ENCODE peak calls at places on chromosomes 7 and 10, in four cellular contexts. N is tibial artery; V is activated CD8-positive, alpha-beta memory T cell treated with anti-CD3 and anti-CD28 coated beads for 48 hours; H is suprapubic skin. Z is an unnamed sample.

GRCh38 chr7:88789480-88790064 is 6.0 kb downstream of the TEX47 start:
- DNase-seq in N (no peak), V (no peak), H (no peak), Z (no peak)

GRCh38 chr7:134919240-134919641 is 67.1 kb upstream of the AGBL3 start:
- DNase-seq in N (no peak), V (no peak), H (no peak), Z (no peak)

GRCh38 chr10:77104459-77104980 is 533.1 kb downstream of the KCNMA1 start:
- DNase-seq in N (peak), V (no peak), H (peak), Z (no peak)

GRCh38 chr7:132557489-132558044 is 18.7 kb downstream of the PLXNA4 start:
- DNase-seq in N (no peak), V (no peak), H (no peak), Z (no peak)

GRCh38 chr7:155920068-155920461 is 107.8 kb upstream of the SHH start:
- DNase-seq in N (no peak), V (no peak), H (no peak), Z (no peak)

GRCh38 chr10:13839430-13839986 is 252.7 kb downstream of the PRPF18 start:
- DNase-seq in N (peak), V (no peak), H (no peak), Z (no peak)

GRCh38 chr10:14326581-14326980 is 4.1 kb downstream of the FRMD4A start:
- DNase-seq in N (no peak), V (no peak), H (no peak), Z (no peak)

GRCh38 chr7:27617651-27618381 is 44.9 kb downstream of the HIBADH start:
- DNase-seq in N (no peak), V (no peak), H (no peak), Z (no peak)

GRCh38 chr10:283140-283479 is 147.9 kb downstream of the ZMYND11 start:
- DNase-seq in N (no peak), V (no peak), H (no peak), Z (no peak)

GRCh38 chr7:76048668-76048988 is 722 bp downstream of the MDH2 start:
- DNase-seq in N (no peak), V (no peak), H (no peak), Z (no peak)

GRCh38 chr10:26739087-26739631 is 41.7 kb downstream of the PDSS1 start:
- DNase-seq in N (no peak), V (no peak), H (no peak), Z (no peak)

GRCh38 chr10:101771380-101771779 is 4.5 kb downstream of the FGF8 start:
- DNase-seq in N (no peak), V (no peak), H (no peak), Z (no peak)

GRCh38 chr10:50275650-50276235 is 24.4 kb upstream of the ASAH2 start:
- DNase-seq in N (peak), V (peak), H (no peak), Z (no peak)

GRCh38 chr7:54907981-54908380 is 110.8 kb upstream of the EGFR start:
- DNase-seq in N (no peak), V (no peak), H (no peak), Z (no peak)

GRCh38 chr7:44471850-44472249 is 18.6 kb downstream of the NUDCD3 start:
- DNase-seq in N (no peak), V (no peak), H (no peak), Z (no peak)

GRCh38 chr10:95193856-95194431 is at the start of gene ACSM6:
- DNase-seq in N (no peak), V (no peak), H (no peak), Z (no peak)

GRCh38 chr10:114504769-114505579 is 100.7 kb upstream of the AFAP1L2 start:
- DNase-seq in N (peak), V (no peak), H (no peak), Z (no peak)

GRCh38 chr7:68146970-68147369 is 1150.3 kb downstream of the TYW1 start:
- DNase-seq in N (no peak), V (no peak), H (no peak), Z (no peak)

GRCh38 chr10:24432478-24433416 is 223.8 kb downstream of the KIAA1217 start:
- DNase-seq in N (no peak), V (no peak), H (no peak), Z (no peak)

GRCh38 chr10:34190594-34190993 is 624.5 kb downstream of the PARD3 start:
- DNase-seq in N (no peak), V (no peak), H (no peak), Z (no peak)

GRCh38 chr10:70445718-70446485 is 4.4 kb upstream of the NODAL start:
- DNase-seq in N (no peak), V (no peak), H (no peak), Z (no peak)

GRCh38 chr10:6543431-6544005 is 36.6 kb downstream of the PRKCQ start:
- DNase-seq in N (no peak), V (peak), H (no peak), Z (no peak)

GRCh38 chr10:71435571-71436267 is 39.0 kb downstream of the CDH23 start:
- DNase-seq in N (peak), V (no peak), H (no peak), Z (no peak)

GRCh38 chr7:117480978-117481377 is 1.2 kb downstream of the CFTR start:
- DNase-seq in N (no peak), V (no peak), H (no peak), Z (no peak)

GRCh38 chr7:90483236-90483635 is 13.8 kb downstream of the PTTG1IP2 start:
- DNase-seq in N (no peak), V (no peak), H (no peak), Z (no peak)

GRCh38 chr7:91537260-91538152 is 273.3 kb downstream of the FZD1 start:
- DNase-seq in N (no peak), V (no peak), H (no peak), Z (no peak)

GRCh38 chr10:104138131-104138530 is 16.2 kb downstream of the SFR1 start:
- DNase-seq in N (no peak), V (no peak), H (no peak), Z (no peak)

GRCh38 chr10:11682896-11683295 is 59.3 kb upstream of the ECHDC3 start:
- DNase-seq in N (no peak), V (no peak), H (no peak), Z (no peak)

GRCh38 chr10:43852644-43853214 is 204.0 kb upstream of the ZNF32 start:
- DNase-seq in N (no peak), V (no peak), H (no peak), Z (no peak)

GRCh38 chr7:157273208-157274202 is 63.3 kb upstream of the DNAJB6 start:
- DNase-seq in N (peak), V (peak), H (no peak), Z (peak)

GRCh38 chr7:137546671-137547070 is 203.1 kb upstream of the PTN start:
- DNase-seq in N (no peak), V (no peak), H (no peak), Z (no peak)

GRCh38 chr10:70337201-70337651 is 45.2 kb downstream of the LRRC20 start:
- DNase-seq in N (no peak), V (no peak), H (no peak), Z (no peak)

GRCh38 chr7:134854816-134855215 is 75.4 kb downstream of the CALD1 start:
- DNase-seq in N (no peak), V (no peak), H (no peak), Z (no peak)

GRCh38 chr7:25090374-25090773 is 34.7 kb downstream of the CYCS start:
- DNase-seq in N (no peak), V (no peak), H (no peak), Z (no peak)

GRCh38 chr7:64869121-64869725 is 33.9 kb upstream of the ZNF273 start:
- DNase-seq in N (no peak), V (no peak), H (no peak), Z (no peak)

GRCh38 chr7:41188163-41189130 is 514.4 kb downstream of the INHBA start:
- DNase-seq in N (no peak), V (no peak), H (no peak), Z (no peak)

GRCh38 chr10:51231754-51232153 is 157.5 kb downstream of the PRKG1 start:
- DNase-seq in N (no peak), V (no peak), H (no peak), Z (no peak)

GRCh38 chr10:63628526-63629362 is 107.5 kb downstream of the REEP3 start:
- DNase-seq in N (peak), V (no peak), H (peak), Z (peak)

GRCh38 chr7:101517304-101517703 is 111.8 kb downstream of the MYL10 start:
- DNase-seq in N (no peak), V (no peak), H (no peak), Z (no peak)

Z was measured in mesothelial cell of epicardium.